ENCODE peak calls at places on chromosomes 3 and 15, in ten cellular contexts. G is stimulated activated CD4-positive, alpha-beta T cell treated with anti-CD3 and anti-CD28 coated beads, Interleukin-15, amount 100 ng/mL, for 1 hour; H is A549; E is activated CD4-positive, alpha-beta T cell treated with anti-CD3 and anti-CD28 coated beads, Interleukin-2, amount 50 U/mL, for 24 hours; S is caudate nucleus; N is NCI-H1105; K is OCI-LY7; P is NCI-H2081; Y is ELR; X is endodermal cell. A is an unnamed sample.

GRCh38 chr3:128068156-128068620 is 16.0 kb downstream of the SEC61A1 start:
- DNase-seq in G (no peak), H (peak), E (no peak), S (no peak), N (peak), K (peak), P (peak), Y (peak), X (peak), A (no peak)

GRCh38 chr3:16305121-16305541 is 40.1 kb downstream of the OXNAD1 start:
- DNase-seq in G (no peak), H (no peak), E (no peak), S (no peak), N (no peak), K (no peak), P (no peak), Y (no peak), X (no peak), A (no peak)

GRCh38 chr15:88075102-88075501 is 181.4 kb downstream of the NTRK3 start:
- DNase-seq in G (no peak), H (no peak), E (no peak), S (no peak), N (no peak), K (no peak), P (no peak), Y (no peak), X (no peak), A (no peak)

GRCh38 chr3:122921791-122922651 is 105.5 kb downstream of the SEMA5B start:
- DNase-seq in G (no peak), H (peak), E (no peak), S (no peak), N (peak), K (no peak), P (peak), Y (peak), X (peak), A (peak)

GRCh38 chr3:156404217-156404616 is 150.7 kb downstream of the SSR3 start:
- DNase-seq in G (no peak), H (no peak), E (no peak), S (no peak), N (no peak), K (no peak), P (no peak), Y (no peak), X (no peak), A (no peak)

GRCh38 chr3:50600841-50601591 is 10.6 kb downstream of the CISH start:
- DNase-seq in G (peak), H (peak), E (peak), S (peak), N (peak), K (no peak), P (peak), Y (peak), X (no peak), A (peak)

GRCh38 chr15:62742409-62743171 is 300.0 kb upstream of the TPM1 start:
- DNase-seq in G (peak), H (peak), E (peak), S (no peak), N (peak), K (peak), P (peak), Y (peak), X (peak), A (peak)

GRCh38 chr3:110420158-110420641 is 651.4 kb upstream of the NECTIN3 start:
- DNase-seq in G (no peak), H (peak), E (no peak), S (no peak), N (no peak), K (no peak), P (no peak), Y (peak), X (no peak), A (no peak)

GRCh38 chr15:90845201-90845949 is 23.0 kb upstream of the FURIN start:
- DNase-seq in G (no peak), H (peak), E (no peak), S (no peak), N (no peak), K (peak), P (no peak), Y (peak), X (no peak), A (no peak)

GRCh38 chr3:115706311-115706829 is 83.1 kb downstream of the GAP43 start:
- DNase-seq in G (no peak), H (no peak), E (no peak), S (no peak), N (no peak), K (no peak), P (no peak), Y (no peak), X (no peak), A (no peak)

GRCh38 chr15:68220489-68220888 is 9.0 kb downstream of the CLN6 start:
- DNase-seq in G (no peak), H (no peak), E (no peak), S (no peak), N (no peak), K (no peak), P (no peak), Y (no peak), X (no peak), A (no peak)

GRCh38 chr3:37862219-37862711 is 585 bp downstream of the CTDSPL start:
- DNase-seq in G (peak), H (peak), E (peak), S (peak), N (no peak), K (no peak), P (no peak), Y (peak), X (peak), A (peak)

GRCh38 chr15:84915011-84915958 is 30.8 kb downstream of the SLC28A1 start:
- DNase-seq in G (peak), H (peak), E (no peak), S (no peak), N (no peak), K (peak), P (no peak), Y (peak), X (peak), A (peak)

GRCh38 chr3:58066842-58067241 is 58.6 kb downstream of the FLNB start:
- DNase-seq in G (no peak), H (no peak), E (no peak), S (no peak), N (no peak), K (no peak), P (no peak), Y (peak), X (no peak), A (no peak)

GRCh38 chr3:136068708-136069107 is 103.2 kb downstream of the PPP2R3A start:
- DNase-seq in G (no peak), H (no peak), E (no peak), S (no peak), N (no peak), K (no peak), P (no peak), Y (peak), X (no peak), A (no peak)

GRCh38 chr3:139127101-139127500 is 82.4 kb upstream of the PRR23C start:
- DNase-seq in G (no peak), H (no peak), E (no peak), S (no peak), N (no peak), K (no peak), P (no peak), Y (peak), X (no peak), A (no peak)

A was measured in testis.